ENCODE peak calls at places on chromosomes 13 and 19, in four cellular contexts. One of them, this sample, is unnamed.

GRCh38 chr13:35840991-35841604 is 290.1 kb downstream of the DCLK1 start:
- DNase-seq in H1: no peak
- DNase-seq in fibroblast of lung: peak
- DNase-seq in neuronal stem cell: no peak
- DNase-seq in this sample: no peak

GRCh38 chr19:48290341-48290922 is 20.6 kb downstream of the ZNF114 start:
- DNase-seq in H1: peak
- DNase-seq in fibroblast of lung: peak
- DNase-seq in neuronal stem cell: peak
- DNase-seq in this sample: no peak

GRCh38 chr13:113155201-113155600 is 3.2 kb upstream of the PROZ start:
- DNase-seq in H1: no peak
- DNase-seq in fibroblast of lung: no peak
- DNase-seq in neuronal stem cell: no peak
- DNase-seq in this sample: no peak

GRCh38 chr19:7088999-7089398 is 19.5 kb downstream of the ZNF557 start:
- DNase-seq in H1: no peak
- DNase-seq in fibroblast of lung: no peak
- DNase-seq in neuronal stem cell: no peak
- DNase-seq in this sample: no peak

GRCh38 chr19:42762782-42763181 is 2.7 kb downstream of the PSG8 start:
- DNase-seq in H1: no peak
- DNase-seq in fibroblast of lung: peak
- DNase-seq in neuronal stem cell: no peak
- DNase-seq in this sample: no peak

GRCh38 chr13:28618595-28618994 is 40.3 kb upstream of the POMP start:
- DNase-seq in H1: no peak
- DNase-seq in fibroblast of lung: no peak
- DNase-seq in neuronal stem cell: no peak
- DNase-seq in this sample: no peak

GRCh38 chr13:79995334-79995733 is 345.6 kb downstream of the SPRY2 start:
- DNase-seq in H1: no peak
- DNase-seq in fibroblast of lung: peak
- DNase-seq in neuronal stem cell: no peak
- DNase-seq in this sample: no peak

GRCh38 chr13:67008075-67008668 is 222.0 kb downstream of the PCDH9 start:
- DNase-seq in H1: no peak
- DNase-seq in fibroblast of lung: no peak
- DNase-seq in neuronal stem cell: no peak
- DNase-seq in this sample: no peak

GRCh38 chr13:87893982-87894527 is 222.9 kb downstream of the SLITRK5 start:
- DNase-seq in H1: no peak
- DNase-seq in fibroblast of lung: no peak
- DNase-seq in neuronal stem cell: no peak
- DNase-seq in this sample: no peak

GRCh38 chr13:50421457-50422130 is 406.4 kb downstream of the KCNRG start:
- DNase-seq in H1: no peak
- DNase-seq in fibroblast of lung: peak
- DNase-seq in neuronal stem cell: no peak
- DNase-seq in this sample: no peak

GRCh38 chr13:39867807-39868206 is 212.3 kb downstream of the COG6 start:
- DNase-seq in H1: no peak
- DNase-seq in fibroblast of lung: no peak
- DNase-seq in neuronal stem cell: no peak
- DNase-seq in this sample: no peak

GRCh38 chr13:110396913-110397379 is 89.9 kb downstream of the COL4A2 start:
- DNase-seq in H1: no peak
- DNase-seq in fibroblast of lung: peak
- DNase-seq in neuronal stem cell: no peak
- DNase-seq in this sample: peak

GRCh38 chr13:112233256-112233655 is 142.9 kb upstream of the SPACA7 start:
- DNase-seq in H1: no peak
- DNase-seq in fibroblast of lung: no peak
- DNase-seq in neuronal stem cell: no peak
- DNase-seq in this sample: no peak

DNA sequence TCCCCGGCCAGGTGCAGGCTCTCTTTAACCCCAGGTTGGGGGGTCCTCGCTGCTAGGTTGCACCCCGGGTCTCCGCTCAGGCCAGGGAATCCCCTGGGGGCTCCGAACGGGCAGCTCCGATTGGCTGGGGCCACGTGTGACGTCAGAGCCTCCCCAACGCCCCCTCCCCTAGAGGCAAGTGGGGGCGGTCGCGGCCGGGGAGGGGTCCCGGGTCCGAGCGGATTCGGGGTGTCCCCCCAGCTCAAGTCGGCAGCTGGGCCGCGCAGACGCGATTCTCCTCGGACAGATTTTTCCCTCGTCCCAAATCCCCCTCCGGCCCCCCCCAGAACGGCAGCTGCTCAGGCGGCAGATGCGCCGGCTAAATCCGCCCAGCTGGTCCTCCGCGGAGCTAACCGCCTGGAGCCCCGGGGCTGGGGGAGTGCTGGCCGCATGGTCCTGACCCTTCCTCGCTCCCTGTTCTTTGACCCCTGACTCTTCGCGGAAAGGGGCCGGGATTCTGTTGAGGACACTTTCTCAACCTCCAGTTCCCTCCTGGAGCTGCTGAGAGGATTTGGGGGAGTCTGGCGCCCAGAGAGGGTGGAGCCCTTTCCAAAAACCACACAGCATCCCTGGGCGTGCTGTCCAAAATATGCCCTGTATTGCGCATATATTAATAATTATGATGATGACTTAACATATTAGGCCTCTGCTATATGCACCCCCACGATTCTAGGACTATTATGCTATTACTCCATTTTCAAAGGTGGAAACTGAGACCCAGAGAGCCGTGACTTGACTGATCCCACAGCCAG is 25.4 kb upstream of the SEMA6B start:
- DNase-seq in H1: no peak
- DNase-seq in fibroblast of lung: no peak
- DNase-seq in neuronal stem cell: no peak
- DNase-seq in this sample: peak
- H3K27ac ChIP-seq in H1: no peak
- H3K27ac ChIP-seq in fibroblast of lung: no peak
- H3K27ac ChIP-seq in neuronal stem cell: no peak
- H3K27ac ChIP-seq in this sample: no peak

GRCh38 chr19:8251025-8251472 is 41.9 kb downstream of the CERS4 start:
- DNase-seq in H1: no peak
- DNase-seq in fibroblast of lung: peak
- DNase-seq in neuronal stem cell: no peak
- DNase-seq in this sample: no peak
- H3K9ac ChIP-seq in H1: no peak
- H3K9ac ChIP-seq in fibroblast of lung: no peak
- H3K9ac ChIP-seq in neuronal stem cell: no peak
- H3K9ac ChIP-seq in this sample: no peak

GRCh38 chr13:41032646-41033396 is 13.7 kb upstream of the ELF1 start:
- DNase-seq in H1: no peak
- DNase-seq in fibroblast of lung: no peak
- DNase-seq in neuronal stem cell: no peak
- DNase-seq in this sample: no peak
- H3K27ac ChIP-seq in H1: no peak
- H3K27ac ChIP-seq in fibroblast of lung: no peak
- H3K27ac ChIP-seq in neuronal stem cell: no peak
- H3K27ac ChIP-seq in this sample: no peak

GRCh38 chr19:480016-480855 is 16.1 kb upstream of the MADCAM1 start:
- DNase-seq in H1: no peak
- DNase-seq in fibroblast of lung: peak
- DNase-seq in neuronal stem cell: peak
- DNase-seq in this sample: peak
- H3K9ac ChIP-seq in H1: no peak
- H3K9ac ChIP-seq in fibroblast of lung: no peak
- H3K9ac ChIP-seq in neuronal stem cell: no peak
- H3K9ac ChIP-seq in this sample: no peak